ENCODE peak calls at places on chromosomes 4 and X, in nine cellular contexts. L is NCI-H1092; E is GM04503; N is substantia nigra; H is kidney epithelial cell; Q is HS-5; W is activated effector memory CD4-positive, alpha-beta T cell treated with Interleukin-2 at 50 U/mL for 16 hours; A is C1 segment of cervical spinal cord; X is stimulated activated CD8-positive, alpha-beta memory T cell treated with anti-CD3 and anti-CD28 coated beads, Interleukin-4, amount 100 ng/mL, for 1 hour. I is an unnamed sample.
A peak's percentile ranks its signal among the peaks of the same experiment; 100 is the strongest.

GRCh38 chr4:107854326-107855030 is 29.7 kb downstream of the SGMS2 start:
- DNase-seq in H (no peak), N (no peak), W (no peak), Q (peak; percentile 39), L (no peak), E (peak; percentile 44), X (no peak), A (no peak), I (no peak)

GRCh38 chr4:145452447-145453162 is 29.0 kb upstream of the SMAD1 start:
- DNase-seq in E (no peak), A (no peak), N (no peak), Q (no peak), X (no peak), H (no peak), L (no peak), W (no peak), I (no peak)

GRCh38 chr4:139658185-139658584 is 7.4 kb upstream of the MGST2 start:
- DNase-seq in W (no peak), N (no peak), L (no peak), Q (no peak), X (no peak), E (no peak), A (no peak), H (no peak), I (peak; percentile 43)

GRCh38 chr4:36198068-36198808 is 46.1 kb downstream of the ARAP2 start:
- DNase-seq in H (no peak), L (no peak), W (no peak), Q (no peak), X (no peak), A (no peak), N (no peak), E (no peak), I (no peak)

GRCh38 chrX:2627272-2627867 is 63.7 kb upstream of the CD99 start:
- DNase-seq in E (no peak), X (no peak), Q (no peak), H (no peak), N (no peak), L (no peak), A (no peak), W (no peak), I (peak; percentile 82)

GRCh38 chr4:2265113-2266110 is 3.5 kb upstream of the MXD4 start:
- DNase-seq in N (no peak), H (no peak), X (no peak), E (no peak), L (no peak), W (no peak), Q (no peak), A (no peak), I (no peak)

GRCh38 chr4:183268556-183268955 is 51.5 kb downstream of the CLDN22 start:
- DNase-seq in N (no peak), L (no peak), W (no peak), A (no peak), X (no peak), H (no peak), Q (no peak), E (no peak), I (no peak)

GRCh38 chr4:42445038-42445437 is 47.8 kb downstream of the SHISA3 start:
- DNase-seq in L (no peak), X (no peak), A (no peak), H (no peak), N (no peak), W (no peak), E (no peak), Q (no peak), I (no peak)

GRCh38 chrX:153643431-153644351 is 3.3 kb upstream of the DUSP9 start:
- DNase-seq in W (no peak), L (no peak), A (no peak), E (no peak), N (no peak), H (no peak), X (no peak), Q (no peak), I (peak; percentile 22)

GRCh38 chrX:153800177-153800722 is 5.8 kb downstream of the SSR4 start:
- DNase-seq in X (no peak), E (no peak), Q (no peak), N (no peak), L (no peak), A (no peak), W (no peak), H (no peak), I (no peak)

GRCh38 chrX:150903110-150903508 is 4.6 kb upstream of the CD99L2 start:
- DNase-seq in L (no peak), E (no peak), X (no peak), Q (no peak), N (no peak), A (no peak), H (no peak), W (no peak), I (peak; percentile 62)

GRCh38 chr4:102430511-102430910 is 70.6 kb upstream of the NFKB1 start:
- DNase-seq in X (no peak), A (no peak), H (no peak), L (no peak), Q (no peak), N (no peak), W (no peak), E (no peak), I (peak; percentile 21)

GRCh38 chr4:140242357-140243284 is 88.6 kb upstream of the MAML3 start:
- DNase-seq in H (no peak), N (no peak), E (no peak), L (no peak), Q (no peak), A (no peak), X (no peak), W (no peak), I (no peak)

GRCh38 chr4:107643021-107643420 is 77.0 kb downstream of the PAPSS1 start:
- DNase-seq in X (no peak), H (no peak), A (no peak), L (no peak), Q (no peak), N (no peak), W (no peak), E (no peak), I (no peak)

GRCh38 chr4:111537861-111538260 is 607.4 kb upstream of the FAM241A start:
- DNase-seq in Q (no peak), H (peak; percentile 2), X (no peak), E (peak; percentile 62), N (no peak), W (no peak), A (no peak), L (no peak), I (no peak)

GRCh38 chrX:110265624-110266023 is 52.3 kb downstream of the AMMECR1 start:
- DNase-seq in E (no peak), W (no peak), A (no peak), Q (no peak), N (no peak), X (no peak), H (no peak), L (no peak), I (no peak)

GRCh38 chrX:83469551-83469950 is 38.5 kb upstream of the POU3F4 start:
- DNase-seq in W (no peak), L (no peak), E (peak; percentile 0), N (no peak), X (no peak), Q (no peak), A (no peak), H (no peak), I (peak; percentile 25)

GRCh38 chr4:128571747-128572146 is 237.8 kb upstream of the JADE1 start:
- DNase-seq in E (peak; percentile 78), H (peak; percentile 88), W (no peak), L (no peak), A (no peak), Q (peak; percentile 74), N (no peak), X (no peak), I (no peak)

GRCh38 chrX:150509703-150510102 is 58.7 kb upstream of the MTM1 start:
- DNase-seq in N (no peak), E (no peak), H (no peak), L (no peak), Q (no peak), W (no peak), X (no peak), A (no peak), I (no peak)

GRCh38 chr4:6881908-6882307 is 27.7 kb upstream of the TBC1D14 start:
- DNase-seq in L (no peak), W (no peak), H (no peak), Q (no peak), A (no peak), X (no peak), N (no peak), E (no peak), I (no peak)

I was measured in GM23338.